ENCODE peak calls at places on chromosomes 4 and X, in five cellular contexts. X is effector CD4-positive, alpha-beta T cell; O is Ammon's horn; U is AG20443; V is Kasumi-1. R is an unnamed sample.

GRCh38 chrX:110442631-110443030 is 84.0 kb downstream of the RTL9 start:
- DNase-seq in V (peak; percentile 32), X (no peak), U (peak; percentile 19), O (no peak), R (no peak)

GRCh38 chr4:123777297-123777859 is 380.8 kb downstream of the SPRY1 start:
- DNase-seq in O (peak; percentile 40), V (no peak), U (no peak), X (no peak), R (no peak)

GRCh38 chr4:112840061-112840460 is 203.1 kb downstream of the LARP7 start:
- DNase-seq in O (no peak), U (peak; percentile 51), V (no peak), X (no peak), R (no peak)

GRCh38 chr4:29734343-29734742 is 985.8 kb upstream of the PCDH7 start:
- DNase-seq in X (no peak), V (no peak), U (no peak), O (no peak), R (no peak)

GRCh38 chrX:72029473-72030411 is 102.0 kb downstream of the RTL5 start:
- DNase-seq in V (no peak), O (no peak), X (no peak), U (peak; percentile 66), R (no peak)

GRCh38 chr4:185853841-185854240 is 41.8 kb upstream of the SORBS2 start:
- DNase-seq in X (no peak), U (no peak), V (no peak), O (no peak), R (no peak)

GRCh38 chr4:42654606-42655005 is 2.3 kb downstream of the ATP8A1 start:
- DNase-seq in O (no peak), X (no peak), V (peak; percentile 41), U (peak; percentile 58), R (no peak)

GRCh38 chr4:24091632-24092240 is 201.9 kb upstream of the PPARGC1A start:
- DNase-seq in V (no peak), X (no peak), O (peak; percentile 50), U (no peak), R (no peak)

GRCh38 chr4:8364848-8365350 is 75.6 kb downstream of the ACOX3 start:
- DNase-seq in X (no peak), U (no peak), V (no peak), O (no peak), R (no peak)

GRCh38 chr4:149555146-149555545 is 260.5 kb downstream of the IQCM start:
- DNase-seq in V (no peak), U (no peak), O (no peak), X (no peak), R (no peak)

GRCh38 chr4:98181815-98182214 is 38.5 kb upstream of the STPG2 start:
- DNase-seq in V (no peak), X (no peak), U (peak; percentile 44), O (no peak), R (no peak)

GRCh38 chr4:140568507-140569306 is at the start of gene UCP1:
- DNase-seq in V (peak; percentile 14), O (no peak), U (peak; percentile 56), X (no peak), R (no peak)

GRCh38 chrX:71367396-71367795 is 1.2 kb downstream of the TAF1 start:
- DNase-seq in O (no peak), U (no peak), X (no peak), V (no peak), R (no peak)

GRCh38 chrX:39819921-39820849 is 277.6 kb downstream of the BCOR start:
- DNase-seq in V (no peak), O (no peak), X (no peak), U (no peak), R (no peak)

GRCh38 chrX:120874678-120875557 is 748 bp downstream of the CT47B1 start:
- DNase-seq in U (no peak), V (no peak), O (no peak), X (no peak), R (no peak)

GRCh38 chr4:69239777-69240176 is 25.2 kb upstream of the UGT2B11 start:
- DNase-seq in X (no peak), O (no peak), U (no peak), V (no peak), R (no peak)

GRCh38 chr4:181674315-181674714 is 568.9 kb upstream of the TENM3 start:
- DNase-seq in V (no peak), U (no peak), X (no peak), O (no peak), R (no peak)